ENCODE peak calls at places on chromosomes 4 and X, in nine cellular contexts. One of them, this sample, is unnamed.

GRCh38 chrX:119226431-119226830 is 9.7 kb upstream of the PGRMC1 start:
- DNase-seq in A549: no peak
- DNase-seq in bronchial epithelial cell: no peak
- DNase-seq in tibial nerve: no peak
- DNase-seq in CD4-positive, CD25-positive, alpha-beta regulatory T cell: no peak
- DNase-seq in NB4: peak; percentile 4
- DNase-seq in fibroblast of mammary gland: no peak
- DNase-seq in GM06990: no peak
- DNase-seq in fibroblast of the aortic adventitia: no peak
- DNase-seq in this sample: no peak

GRCh38 chr4:152983221-152983620 is 47.1 kb downstream of the FHDC1 start:
- DNase-seq in A549: no peak
- DNase-seq in bronchial epithelial cell: no peak
- DNase-seq in tibial nerve: no peak
- DNase-seq in CD4-positive, CD25-positive, alpha-beta regulatory T cell: no peak
- DNase-seq in NB4: no peak
- DNase-seq in fibroblast of mammary gland: peak; percentile 29
- DNase-seq in GM06990: no peak
- DNase-seq in fibroblast of the aortic adventitia: peak; percentile 23
- DNase-seq in this sample: peak; percentile 10

GRCh38 chr4:7206385-7206784 is 14.0 kb downstream of the SORCS2 start:
- DNase-seq in A549: no peak
- DNase-seq in bronchial epithelial cell: peak; percentile 58
- DNase-seq in tibial nerve: no peak
- DNase-seq in CD4-positive, CD25-positive, alpha-beta regulatory T cell: no peak
- DNase-seq in NB4: no peak
- DNase-seq in fibroblast of mammary gland: peak; percentile 78
- DNase-seq in GM06990: no peak
- DNase-seq in fibroblast of the aortic adventitia: peak; percentile 70
- DNase-seq in this sample: no peak

GRCh38 chrX:41559662-41560061 is 112.5 kb downstream of the NYX start:
- DNase-seq in A549: no peak
- DNase-seq in bronchial epithelial cell: no peak
- DNase-seq in tibial nerve: peak; percentile 4
- DNase-seq in CD4-positive, CD25-positive, alpha-beta regulatory T cell: peak; percentile 47
- DNase-seq in NB4: peak; percentile 56
- DNase-seq in fibroblast of mammary gland: peak; percentile 95
- DNase-seq in GM06990: no peak
- DNase-seq in fibroblast of the aortic adventitia: peak; percentile 69
- DNase-seq in this sample: peak; percentile 11

GRCh38 chrX:115642304-115642703 is 81.3 kb downstream of the PLS3 start:
- DNase-seq in A549: no peak
- DNase-seq in bronchial epithelial cell: no peak
- DNase-seq in tibial nerve: no peak
- DNase-seq in CD4-positive, CD25-positive, alpha-beta regulatory T cell: no peak
- DNase-seq in NB4: peak; percentile 7
- DNase-seq in fibroblast of mammary gland: no peak
- DNase-seq in GM06990: no peak
- DNase-seq in fibroblast of the aortic adventitia: no peak
- DNase-seq in this sample: no peak

GRCh38 chr4:94412019-94413017 is 39.4 kb upstream of the PDLIM5 start:
- DNase-seq in A549: no peak
- DNase-seq in bronchial epithelial cell: peak; percentile 92
- DNase-seq in tibial nerve: no peak
- DNase-seq in CD4-positive, CD25-positive, alpha-beta regulatory T cell: no peak
- DNase-seq in NB4: no peak
- DNase-seq in fibroblast of mammary gland: peak; percentile 92
- DNase-seq in GM06990: no peak
- DNase-seq in fibroblast of the aortic adventitia: peak; percentile 83
- DNase-seq in this sample: no peak

GRCh38 chr4:19748911-19749473 is 502.7 kb upstream of the SLIT2 start:
- DNase-seq in A549: no peak
- DNase-seq in bronchial epithelial cell: no peak
- DNase-seq in tibial nerve: peak; percentile 20
- DNase-seq in CD4-positive, CD25-positive, alpha-beta regulatory T cell: no peak
- DNase-seq in NB4: no peak
- DNase-seq in fibroblast of mammary gland: peak; percentile 53
- DNase-seq in GM06990: no peak
- DNase-seq in fibroblast of the aortic adventitia: peak; percentile 76
- DNase-seq in this sample: peak; percentile 15

GRCh38 chr4:92236907-92237306 is 66.9 kb upstream of the GRID2 start:
- DNase-seq in A549: no peak
- DNase-seq in bronchial epithelial cell: peak; percentile 63
- DNase-seq in tibial nerve: no peak
- DNase-seq in CD4-positive, CD25-positive, alpha-beta regulatory T cell: no peak
- DNase-seq in NB4: no peak
- DNase-seq in fibroblast of mammary gland: peak; percentile 29
- DNase-seq in GM06990: no peak
- DNase-seq in fibroblast of the aortic adventitia: peak; percentile 73
- DNase-seq in this sample: no peak

GRCh38 chr4:53558061-53558801 is 33.1 kb downstream of the LNX1 start:
- DNase-seq in A549: no peak
- DNase-seq in bronchial epithelial cell: peak; percentile 90
- DNase-seq in tibial nerve: no peak
- DNase-seq in CD4-positive, CD25-positive, alpha-beta regulatory T cell: no peak
- DNase-seq in NB4: peak; percentile 69
- DNase-seq in fibroblast of mammary gland: peak; percentile 67
- DNase-seq in GM06990: no peak
- DNase-seq in fibroblast of the aortic adventitia: peak; percentile 65
- DNase-seq in this sample: no peak
- H3K4me3 ChIP-seq in A549: no peak overlapping the region
- H3K4me3 ChIP-seq in bronchial epithelial cell: no peak overlapping the region
- H3K4me3 ChIP-seq in tibial nerve: no peak overlapping the region
- H3K4me3 ChIP-seq in CD4-positive, CD25-positive, alpha-beta regulatory T cell: no peak overlapping the region
- H3K4me3 ChIP-seq in NB4: no peak overlapping the region
- H3K4me3 ChIP-seq in fibroblast of mammary gland: no peak overlapping the region
- H3K4me3 ChIP-seq in GM06990: no peak overlapping the region
- H3K4me3 ChIP-seq in fibroblast of the aortic adventitia: no peak overlapping the region
- H3K4me3 ChIP-seq in this sample: no peak overlapping the region

GRCh38 chrX:2967998-2968909 is 38.1 kb upstream of the ARSH start:
- DNase-seq in A549: no peak
- DNase-seq in bronchial epithelial cell: peak; percentile 30
- DNase-seq in tibial nerve: no peak
- DNase-seq in CD4-positive, CD25-positive, alpha-beta regulatory T cell: peak; percentile 20
- DNase-seq in NB4: no peak
- DNase-seq in fibroblast of mammary gland: peak; percentile 55
- DNase-seq in GM06990: no peak
- DNase-seq in fibroblast of the aortic adventitia: peak; percentile 43
- DNase-seq in this sample: peak; percentile 14
- H3K4me3 ChIP-seq in A549: no peak overlapping the region
- H3K4me3 ChIP-seq in bronchial epithelial cell: peak overlapping the region; percentile 21
- H3K4me3 ChIP-seq in tibial nerve: peak overlapping the region; percentile 42
- H3K4me3 ChIP-seq in CD4-positive, CD25-positive, alpha-beta regulatory T cell: peak overlapping the region; percentile 30
- H3K4me3 ChIP-seq in NB4: no peak overlapping the region
- H3K4me3 ChIP-seq in fibroblast of mammary gland: peak overlapping the region; percentile 13
- H3K4me3 ChIP-seq in GM06990: no peak overlapping the region
- H3K4me3 ChIP-seq in fibroblast of the aortic adventitia: peak overlapping the region; percentile 37
- H3K4me3 ChIP-seq in this sample: no peak overlapping the region

GRCh38 chrX:16711219-16712115 is 1.0 kb downstream of the CTPS2 start:
- DNase-seq in A549: no peak
- DNase-seq in bronchial epithelial cell: no peak
- DNase-seq in tibial nerve: no peak
- DNase-seq in CD4-positive, CD25-positive, alpha-beta regulatory T cell: no peak
- DNase-seq in NB4: peak; percentile 4
- DNase-seq in fibroblast of mammary gland: no peak
- DNase-seq in GM06990: peak; percentile 33
- DNase-seq in fibroblast of the aortic adventitia: no peak
- DNase-seq in this sample: no peak
- H3K4me3 ChIP-seq in A549: peak overlapping the region; percentile 98
- H3K4me3 ChIP-seq in bronchial epithelial cell: peak overlapping the region; percentile 62
- H3K4me3 ChIP-seq in tibial nerve: peak overlapping the region; percentile 84
- H3K4me3 ChIP-seq in CD4-positive, CD25-positive, alpha-beta regulatory T cell: peak overlapping the region; percentile 41
- H3K4me3 ChIP-seq in NB4: peak overlapping the region; percentile 21
- H3K4me3 ChIP-seq in fibroblast of mammary gland: peak overlapping the region; percentile 64
- H3K4me3 ChIP-seq in GM06990: peak overlapping the region; percentile 74
- H3K4me3 ChIP-seq in fibroblast of the aortic adventitia: peak overlapping the region; percentile 73
- H3K4me3 ChIP-seq in this sample: peak overlapping the region; percentile 55

GRCh38 chr4:105088110-105088879 is 58.4 kb upstream of the TET2 start:
- DNase-seq in A549: no peak
- DNase-seq in bronchial epithelial cell: peak; percentile 89
- DNase-seq in tibial nerve: peak; percentile 11
- DNase-seq in CD4-positive, CD25-positive, alpha-beta regulatory T cell: no peak
- DNase-seq in NB4: peak; percentile 54
- DNase-seq in fibroblast of mammary gland: peak; percentile 95
- DNase-seq in GM06990: no peak
- DNase-seq in fibroblast of the aortic adventitia: peak; percentile 92
- DNase-seq in this sample: peak; percentile 14
- H3K4me3 ChIP-seq in A549: no peak overlapping the region
- H3K4me3 ChIP-seq in bronchial epithelial cell: no peak overlapping the region
- H3K4me3 ChIP-seq in tibial nerve: peak overlapping the region; percentile 23
- H3K4me3 ChIP-seq in CD4-positive, CD25-positive, alpha-beta regulatory T cell: no peak overlapping the region
- H3K4me3 ChIP-seq in NB4: no peak overlapping the region
- H3K4me3 ChIP-seq in fibroblast of mammary gland: peak overlapping the region; percentile 1
- H3K4me3 ChIP-seq in GM06990: no peak overlapping the region
- H3K4me3 ChIP-seq in fibroblast of the aortic adventitia: peak overlapping the region; percentile 20
- H3K4me3 ChIP-seq in this sample: no peak overlapping the region

GRCh38 chr4:8568068-8568668 is 12.0 kb upstream of the GPR78 start:
- DNase-seq in A549: no peak
- DNase-seq in bronchial epithelial cell: no peak
- DNase-seq in tibial nerve: no peak
- DNase-seq in CD4-positive, CD25-positive, alpha-beta regulatory T cell: no peak
- DNase-seq in NB4: no peak
- DNase-seq in fibroblast of mammary gland: no peak
- DNase-seq in GM06990: no peak
- DNase-seq in fibroblast of the aortic adventitia: no peak
- DNase-seq in this sample: no peak

GRCh38 chr4:8575457-8575856 is 4.7 kb upstream of the GPR78 start:
- DNase-seq in A549: no peak
- DNase-seq in bronchial epithelial cell: no peak
- DNase-seq in tibial nerve: no peak
- DNase-seq in CD4-positive, CD25-positive, alpha-beta regulatory T cell: no peak
- DNase-seq in NB4: no peak
- DNase-seq in fibroblast of mammary gland: no peak
- DNase-seq in GM06990: no peak
- DNase-seq in fibroblast of the aortic adventitia: no peak
- DNase-seq in this sample: no peak

GRCh38 chr4:8573266-8573665 is 6.9 kb upstream of the GPR78 start:
- DNase-seq in A549: no peak
- DNase-seq in bronchial epithelial cell: no peak
- DNase-seq in tibial nerve: no peak
- DNase-seq in CD4-positive, CD25-positive, alpha-beta regulatory T cell: no peak
- DNase-seq in NB4: no peak
- DNase-seq in fibroblast of mammary gland: no peak
- DNase-seq in GM06990: no peak
- DNase-seq in fibroblast of the aortic adventitia: no peak
- DNase-seq in this sample: no peak

GRCh38 chr4:8574796-8575370 is 5.3 kb upstream of the GPR78 start:
- DNase-seq in A549: no peak
- DNase-seq in bronchial epithelial cell: no peak
- DNase-seq in tibial nerve: no peak
- DNase-seq in CD4-positive, CD25-positive, alpha-beta regulatory T cell: no peak
- DNase-seq in NB4: no peak
- DNase-seq in fibroblast of mammary gland: no peak
- DNase-seq in GM06990: no peak
- DNase-seq in fibroblast of the aortic adventitia: no peak
- DNase-seq in this sample: no peak

GRCh38 chr4:8571702-8572685 is 8.2 kb upstream of the GPR78 start:
- DNase-seq in A549: no peak
- DNase-seq in bronchial epithelial cell: peak; percentile 15
- DNase-seq in tibial nerve: no peak
- DNase-seq in CD4-positive, CD25-positive, alpha-beta regulatory T cell: no peak
- DNase-seq in NB4: no peak
- DNase-seq in fibroblast of mammary gland: peak; percentile 13
- DNase-seq in GM06990: no peak
- DNase-seq in fibroblast of the aortic adventitia: no peak
- DNase-seq in this sample: no peak
- H3K4me3 ChIP-seq in A549: no peak overlapping the region
- H3K4me3 ChIP-seq in bronchial epithelial cell: no peak overlapping the region
- H3K4me3 ChIP-seq in tibial nerve: no peak overlapping the region
- H3K4me3 ChIP-seq in CD4-positive, CD25-positive, alpha-beta regulatory T cell: no peak overlapping the region
- H3K4me3 ChIP-seq in NB4: no peak overlapping the region
- H3K4me3 ChIP-seq in fibroblast of mammary gland: no peak overlapping the region
- H3K4me3 ChIP-seq in GM06990: no peak overlapping the region
- H3K4me3 ChIP-seq in fibroblast of the aortic adventitia: no peak overlapping the region
- H3K4me3 ChIP-seq in this sample: no peak overlapping the region

DNA sequence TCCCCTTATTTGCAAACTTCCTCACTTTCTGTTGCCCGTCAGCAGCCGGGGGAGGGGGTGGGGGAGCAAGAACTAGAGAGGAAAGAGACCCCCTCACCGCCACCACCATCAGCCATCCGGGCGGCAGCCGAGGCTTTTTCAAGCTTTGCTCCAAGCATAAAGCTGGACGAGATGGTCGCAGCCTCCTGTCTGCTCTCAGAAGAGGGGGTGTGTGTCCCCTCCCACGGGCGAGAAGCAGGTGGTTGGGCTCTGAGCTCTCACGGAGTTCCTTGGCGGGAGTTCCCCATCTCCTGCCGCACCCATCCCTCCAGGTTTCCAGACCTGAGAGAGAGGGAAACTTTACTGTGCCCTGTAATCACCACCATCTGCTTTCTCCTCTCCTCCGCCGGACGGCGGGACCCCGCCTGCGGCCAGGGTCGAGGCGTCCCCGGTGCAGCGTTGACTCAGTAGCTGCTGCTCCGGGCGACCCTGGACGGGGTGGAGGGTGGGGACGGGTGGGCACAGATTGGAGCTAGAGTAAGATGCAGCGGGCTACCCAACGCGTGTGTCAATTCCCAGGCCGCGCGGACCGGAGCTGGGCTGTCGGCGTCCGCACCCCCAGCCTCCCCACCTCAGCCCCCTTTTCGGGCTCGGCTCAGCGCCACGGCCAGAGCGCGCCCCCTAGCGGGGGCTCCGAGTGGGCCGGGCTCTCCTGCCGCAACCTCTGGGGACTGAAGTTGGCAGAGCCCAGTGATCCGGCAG is 4.8 kb upstream of the ARX start:
- DNase-seq in A549: peak; percentile 80
- DNase-seq in bronchial epithelial cell: no peak
- DNase-seq in tibial nerve: no peak
- DNase-seq in CD4-positive, CD25-positive, alpha-beta regulatory T cell: no peak
- DNase-seq in NB4: peak; percentile 42
- DNase-seq in fibroblast of mammary gland: no peak
- DNase-seq in GM06990: peak; percentile 45
- DNase-seq in fibroblast of the aortic adventitia: no peak
- DNase-seq in this sample: no peak
- H3K4me3 ChIP-seq in A549: peak overlapping the region; percentile 52
- H3K4me3 ChIP-seq in bronchial epithelial cell: no peak overlapping the region
- H3K4me3 ChIP-seq in tibial nerve: no peak overlapping the region
- H3K4me3 ChIP-seq in CD4-positive, CD25-positive, alpha-beta regulatory T cell: peak overlapping the region; percentile 19
- H3K4me3 ChIP-seq in NB4: no peak overlapping the region
- H3K4me3 ChIP-seq in fibroblast of mammary gland: no peak overlapping the region
- H3K4me3 ChIP-seq in GM06990: peak overlapping the region; percentile 51
- H3K4me3 ChIP-seq in fibroblast of the aortic adventitia: no peak overlapping the region
- H3K4me3 ChIP-seq in this sample: no peak overlapping the region

GRCh38 chr4:163673848-163674702 is 179.6 kb downstream of the TMA16 start:
- DNase-seq in A549: no peak
- DNase-seq in bronchial epithelial cell: no peak
- DNase-seq in tibial nerve: no peak
- DNase-seq in CD4-positive, CD25-positive, alpha-beta regulatory T cell: no peak
- DNase-seq in NB4: no peak
- DNase-seq in fibroblast of mammary gland: no peak
- DNase-seq in GM06990: no peak
- DNase-seq in fibroblast of the aortic adventitia: no peak
- DNase-seq in this sample: no peak
- H3K4me3 ChIP-seq in A549: no peak overlapping the region
- H3K4me3 ChIP-seq in bronchial epithelial cell: no peak overlapping the region
- H3K4me3 ChIP-seq in tibial nerve: no peak overlapping the region
- H3K4me3 ChIP-seq in CD4-positive, CD25-positive, alpha-beta regulatory T cell: no peak overlapping the region
- H3K4me3 ChIP-seq in NB4: no peak overlapping the region
- H3K4me3 ChIP-seq in fibroblast of mammary gland: no peak overlapping the region
- H3K4me3 ChIP-seq in GM06990: no peak overlapping the region
- H3K4me3 ChIP-seq in fibroblast of the aortic adventitia: no peak overlapping the region
- H3K4me3 ChIP-seq in this sample: no peak overlapping the region

GRCh38 chr4:148376151-148376550 is 66.1 kb downstream of the NR3C2 start:
- DNase-seq in A549: no peak
- DNase-seq in bronchial epithelial cell: peak; percentile 73
- DNase-seq in tibial nerve: peak; percentile 24
- DNase-seq in CD4-positive, CD25-positive, alpha-beta regulatory T cell: peak; percentile 17
- DNase-seq in NB4: no peak
- DNase-seq in fibroblast of mammary gland: no peak
- DNase-seq in GM06990: no peak
- DNase-seq in fibroblast of the aortic adventitia: peak; percentile 36
- DNase-seq in this sample: no peak
- H3K4me3 ChIP-seq in A549: no peak overlapping the region
- H3K4me3 ChIP-seq in bronchial epithelial cell: no peak overlapping the region
- H3K4me3 ChIP-seq in tibial nerve: peak overlapping the region; percentile 34
- H3K4me3 ChIP-seq in CD4-positive, CD25-positive, alpha-beta regulatory T cell: peak overlapping the region; percentile 64
- H3K4me3 ChIP-seq in NB4: no peak overlapping the region
- H3K4me3 ChIP-seq in fibroblast of mammary gland: no peak overlapping the region
- H3K4me3 ChIP-seq in GM06990: no peak overlapping the region
- H3K4me3 ChIP-seq in fibroblast of the aortic adventitia: no peak overlapping the region
- H3K4me3 ChIP-seq in this sample: no peak overlapping the region

This sample was measured in lower leg skin.